ENCODE peak calls at places on chromosomes 1 and 21, in seven cellular contexts. J, M, C, Y, Z, U and Q are unnamed samples.
A peak's percentile ranks its signal among the peaks of the same experiment; 100 is the strongest.

GRCh38 chr1:165364432-165365133 is 8.1 kb upstream of the LMX1A start:
- DNase-seq in J (no peak), M (no peak), C (peak; percentile 59), Y (no peak), Z (peak; percentile 50), U (no peak), Q (no peak)

GRCh38 chr21:33412832-33413519 is 9.8 kb downstream of the IFNGR2 start:
- DNase-seq in J (no peak), M (peak; percentile 41), C (no peak), Y (no peak), Z (no peak), U (no peak), Q (no peak)

GRCh38 chr1:26417111-26417510 is 6.5 kb downstream of the LIN28A start:
- DNase-seq in J (no peak), M (peak; percentile 85), C (peak; percentile 71), Y (peak; percentile 91), Z (peak; percentile 85), U (peak; percentile 45), Q (peak; percentile 89)

GRCh38 chr1:2968471-2968881 is 52.8 kb upstream of the ACTRT2 start:
- DNase-seq in J (no peak), M (no peak), C (no peak), Y (no peak), Z (no peak), U (no peak), Q (no peak)

GRCh38 chr1:145975216-145975615 is 10.7 kb downstream of the POLR3GL start:
- DNase-seq in J (no peak), M (no peak), C (no peak), Y (no peak), Z (no peak), U (no peak), Q (no peak)

GRCh38 chr1:108570128-108570527 is 10.2 kb downstream of the EEIG2 start:
- DNase-seq in J (no peak), M (peak; percentile 45), C (no peak), Y (peak; percentile 29), Z (no peak), U (no peak), Q (no peak)

GRCh38 chr1:51532853-51533252 is 13.8 kb upstream of the EPS15 start:
- DNase-seq in J (no peak), M (no peak), C (no peak), Y (no peak), Z (no peak), U (no peak), Q (no peak)

GRCh38 chr1:100868364-100868995 is 26.2 kb downstream of the EXTL2 start:
- DNase-seq in J (no peak), M (peak; percentile 10), C (peak; percentile 78), Y (peak; percentile 52), Z (no peak), U (no peak), Q (no peak)

GRCh38 chr1:206507395-206508129 is at the start of gene RASSF5:
- DNase-seq in J (no peak), M (peak; percentile 90), C (peak; percentile 57), Y (peak; percentile 84), Z (peak; percentile 92), U (peak; percentile 76), Q (peak; percentile 56)

GRCh38 chr1:53328009-53328489 is at the start of gene LRP8:
- DNase-seq in J (peak; percentile 84), M (peak; percentile 93), C (peak; percentile 45), Y (peak; percentile 89), Z (peak; percentile 86), U (peak; percentile 52), Q (peak; percentile 85)

GRCh38 chr1:211734359-211734758 is 58.9 kb upstream of the NEK2 start:
- DNase-seq in J (no peak), M (no peak), C (no peak), Y (no peak), Z (no peak), U (no peak), Q (no peak)

GRCh38 chr1:201137579-201138310 is 10.8 kb upstream of the ASCL5 start:
- DNase-seq in J (no peak), M (no peak), C (peak; percentile 95), Y (no peak), Z (no peak), U (peak; percentile 71), Q (no peak)

GRCh38 chr1:235295902-235296350 is 32.1 kb downstream of the ARID4B start:
- DNase-seq in J (no peak), M (no peak), C (peak; percentile 46), Y (no peak), Z (no peak), U (no peak), Q (no peak)

GRCh38 chr1:228358039-228358763 is 48.4 kb downstream of the TRIM11 start:
- DNase-seq in J (no peak), M (no peak), C (no peak), Y (no peak), Z (no peak), U (no peak), Q (no peak)

GRCh38 chr1:198519639-198520501 is 20.6 kb downstream of the ATP6V1G3 start:
- DNase-seq in J (no peak), M (no peak), C (no peak), Y (no peak), Z (no peak), U (no peak), Q (no peak)

GRCh38 chr1:228697209-228698016 is 37.9 kb upstream of the RHOU start:
- DNase-seq in J (no peak), M (no peak), C (peak; percentile 88), Y (peak; percentile 13), Z (peak; percentile 65), U (peak; percentile 56), Q (no peak)

GRCh38 chr1:156709743-156710489 is 4.5 kb upstream of the CRABP2 start:
- DNase-seq in J (no peak), M (no peak), C (peak; percentile 88), Y (no peak), Z (no peak), U (peak; percentile 52), Q (no peak)

GRCh38 chr1:96522927-96523326 is 198.7 kb upstream of the PTBP2 start:
- DNase-seq in J (no peak), M (no peak), C (no peak), Y (no peak), Z (no peak), U (no peak), Q (no peak)

GRCh38 chr1:7539772-7540175 is 231.3 kb upstream of the VAMP3 start:
- DNase-seq in J (no peak), M (no peak), C (no peak), Y (peak; percentile 65), Z (peak; percentile 63), U (no peak), Q (peak; percentile 63)

GRCh38 chr1:39088658-39089057 is 62.5 kb downstream of the NDUFS5 start:
- DNase-seq in J (no peak), M (no peak), C (no peak), Y (no peak), Z (no peak), U (no peak), Q (no peak)
- TF ChIP-seq CTCF in J (no peak), M (no peak), C (no peak), Y (no peak), Z (no peak), U (no peak), Q (no peak)

DNA sequence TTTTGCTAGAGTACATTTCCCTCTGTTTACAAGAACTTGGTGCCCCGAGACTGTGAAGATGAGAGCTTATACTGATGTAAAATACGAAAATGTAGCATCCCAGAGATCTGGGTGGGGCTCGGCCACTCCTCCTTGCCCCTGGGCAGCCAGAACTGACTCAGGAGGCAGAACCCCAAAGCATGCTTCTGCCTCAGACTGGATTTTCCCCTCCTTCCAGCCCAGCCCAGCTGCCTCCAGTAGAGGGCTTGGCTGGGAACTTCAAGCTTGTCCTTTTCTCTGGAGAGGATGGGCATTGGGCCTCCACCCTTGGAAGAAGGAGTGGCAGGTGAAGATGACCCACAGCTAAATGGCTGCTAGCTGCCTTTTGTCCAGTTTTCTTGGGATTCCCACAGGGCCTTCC is 24.3 kb upstream of the BTG2 start:
- DNase-seq in J (no peak), M (no peak), C (no peak), Y (no peak), Z (no peak), U (peak; percentile 45), Q (no peak)
- TF ChIP-seq CTCF in J (no peak), M (no peak), C (peak; percentile 48), Y (no peak), Z (no peak), U (no peak), Q (peak; percentile 10)

DNA sequence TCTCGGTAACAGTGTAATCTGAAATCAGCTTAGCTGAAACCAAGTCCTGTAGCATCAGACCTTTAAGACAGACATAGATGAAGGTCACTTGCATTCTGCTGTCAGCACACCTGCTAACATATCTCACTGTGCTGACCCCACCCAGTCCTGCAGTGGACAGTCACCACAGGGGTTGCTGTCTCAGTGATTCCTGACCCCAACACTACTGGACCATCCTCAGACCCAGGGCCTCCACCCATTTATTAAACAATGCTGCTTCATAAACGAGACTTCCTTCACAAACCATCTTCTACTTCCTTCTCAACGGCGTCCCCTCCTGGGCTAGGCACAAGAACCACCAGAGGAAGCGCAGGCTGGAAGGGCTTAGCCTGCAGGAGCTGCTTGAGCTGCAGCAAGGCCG is 17.8 kb upstream of the LSS start:
- DNase-seq in J (no peak), M (no peak), C (no peak), Y (no peak), Z (no peak), U (no peak), Q (no peak)
- TF ChIP-seq CTCF in J (no peak), M (no peak), C (no peak), Y (no peak), Z (no peak), U (no peak), Q (no peak)

GRCh38 chr21:18387994-18388393 is 15.6 kb downstream of the TMPRSS15 start:
- DNase-seq in J (no peak), M (no peak), C (no peak), Y (no peak), Z (no peak), U (no peak), Q (no peak)
- TF ChIP-seq CTCF in J (no peak), M (no peak), C (no peak), Y (no peak), Z (no peak), U (no peak), Q (no peak)